ENCODE peak calls at places on chromosomes 13 and 19, in six cellular contexts. D is breast epithelium, N is heart right ventricle, I is kidney, J is colonic mucosa, E is endothelial cell. H is an unnamed sample.

GRCh38 chr19:58060231-58060630 is 1.1 kb downstream of the ZNF135 start:
- DNase-seq in D (no peak), N (no peak), I (peak), J (no peak), E (no peak), H (no peak)

GRCh38 chr19:12938536-12939291 is at the start of gene CALR:
- DNase-seq in D (no peak), N (no peak), I (no peak), J (peak), E (no peak), H (no peak)

GRCh38 chr13:32538234-32538620 is 368 bp downstream of the N4BP2L2 start:
- DNase-seq in D (peak), N (peak), I (peak), J (no peak), E (peak), H (peak)

GRCh38 chr19:40358773-40359172 is 10.3 kb downstream of the PLD3 start:
- DNase-seq in D (no peak), N (no peak), I (no peak), J (no peak), E (no peak), H (no peak)

GRCh38 chr13:111330211-111330610 is 9.8 kb downstream of the TEX29 start:
- DNase-seq in D (no peak), N (no peak), I (no peak), J (no peak), E (no peak), H (no peak)

GRCh38 chr19:29771708-29772415 is 39.9 kb upstream of the CCNE1 start:
- DNase-seq in D (no peak), N (peak), I (no peak), J (peak), E (peak), H (peak)

GRCh38 chr13:113938246-113938645 is 35.6 kb downstream of the C13orf46 start:
- DNase-seq in D (no peak), N (no peak), I (peak), J (no peak), E (no peak), H (no peak)

GRCh38 chr13:112756081-112756480 is 66.2 kb downstream of the ATP11A start:
- DNase-seq in D (no peak), N (no peak), I (no peak), J (no peak), E (no peak), H (no peak)

GRCh38 chr13:75326173-75327131 is 155.5 kb downstream of the TBC1D4 start:
- DNase-seq in D (no peak), N (no peak), I (peak), J (no peak), E (peak), H (no peak)

GRCh38 chr13:50403311-50403710 is 388.1 kb downstream of the KCNRG start:
- DNase-seq in D (peak), N (no peak), I (no peak), J (no peak), E (no peak), H (no peak)

GRCh38 chr13:30577381-30577780 is 40.3 kb upstream of the USPL1 start:
- DNase-seq in D (no peak), N (no peak), I (no peak), J (no peak), E (no peak), H (peak)

GRCh38 chr13:96089749-96090239 is at the start of gene HS6ST3:
- DNase-seq in D (no peak), N (peak), I (peak), J (no peak), E (peak), H (no peak)

GRCh38 chr19:31340059-31341025 is 8.9 kb downstream of the TSHZ3 start:
- DNase-seq in D (no peak), N (no peak), I (no peak), J (no peak), E (no peak), H (peak)

GRCh38 chr13:45195421-45195820 is 5.4 kb downstream of the KCTD4 start:
- DNase-seq in D (no peak), N (no peak), I (no peak), J (no peak), E (no peak), H (no peak)

DNA sequence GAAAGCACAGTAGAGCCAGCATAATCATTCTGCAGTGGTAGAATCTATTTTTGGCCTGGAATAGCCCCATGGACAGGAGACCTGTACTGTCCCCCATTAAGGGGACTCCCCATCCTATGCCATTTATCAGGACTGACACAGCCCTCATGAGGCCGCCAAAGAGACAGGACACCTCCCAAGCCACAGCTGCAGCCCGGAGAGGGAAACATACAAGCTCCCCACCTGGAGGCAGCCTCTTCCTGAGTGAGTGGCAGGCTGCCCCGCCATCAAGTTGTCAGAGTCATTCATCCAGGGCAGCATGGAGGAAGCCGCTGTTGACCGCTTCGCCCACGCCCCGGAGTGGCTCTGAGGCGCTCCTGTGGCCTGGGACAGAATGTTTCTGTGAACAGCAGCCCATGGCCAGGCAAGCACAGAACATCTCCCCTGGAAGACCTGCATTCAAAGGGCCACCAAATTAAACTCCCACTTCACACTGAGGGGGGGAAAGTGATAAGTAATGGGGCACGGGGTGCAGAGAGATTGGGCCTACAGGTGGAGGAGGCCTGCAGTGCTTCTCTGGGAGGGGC is 111.3 kb downstream of the ZDHHC20 start:
- DNase-seq in D (no peak), N (no peak), I (no peak), J (no peak), E (no peak), H (no peak)
- TF ChIP-seq CTCF in D (no peak), N (no peak), I (no peak), J (no peak), E (no peak), H (no peak)

GRCh38 chr19:38374332-38375097 is at the start of gene PSMD8:
- DNase-seq in D (peak), N (peak), I (peak), J (peak), E (peak), H (peak)
- TF ChIP-seq CTCF in D (no peak), N (peak), I (peak), J (no peak), E (no peak), H (peak)

GRCh38 chr13:26968431-26969335 is 202.9 kb downstream of the USP12 start:
- DNase-seq in D (no peak), N (no peak), I (no peak), J (peak), E (no peak), H (no peak)
- TF ChIP-seq CTCF in D (no peak), N (no peak), I (no peak), J (no peak), E (no peak), H (no peak)

GRCh38 chr19:10820173-10820572 is 15.8 kb downstream of the TMED1 start:
- DNase-seq in D (no peak), N (no peak), I (no peak), J (no peak), E (no peak), H (no peak)
- TF ChIP-seq CTCF in D (no peak), N (peak), I (no peak), J (peak), E (no peak), H (peak)

GRCh38 chr13:77506874-77507273 is 28.6 kb upstream of the SCEL start:
- DNase-seq in D (no peak), N (no peak), I (no peak), J (no peak), E (no peak), H (no peak)
- TF ChIP-seq CTCF in D (peak), N (peak), I (no peak), J (no peak), E (peak), H (peak)

GRCh38 chr19:35938282-35939224 is 2.4 kb downstream of the LRFN3 start:
- DNase-seq in D (no peak), N (no peak), I (peak), J (no peak), E (no peak), H (no peak)
- TF ChIP-seq CTCF in D (no peak), N (no peak), I (no peak), J (no peak), E (no peak), H (peak)

GRCh38 chr19:55640043-55640576 is 692 bp upstream of the ZNF580 start:
- DNase-seq in D (no peak), N (peak), I (peak), J (peak), E (no peak), H (peak)
- TF ChIP-seq CTCF in D (peak), N (peak), I (peak), J (no peak), E (no peak), H (peak)

GRCh38 chr19:42079276-42079669 is 3.3 kb downstream of the ZNF574 start:
- DNase-seq in D (no peak), N (no peak), I (no peak), J (no peak), E (no peak), H (no peak)

GRCh38 chr19:42080764-42081375 is 4.9 kb downstream of the ZNF574 start:
- DNase-seq in D (no peak), N (no peak), I (no peak), J (no peak), E (no peak), H (no peak)

GRCh38 chr19:42079886-42080763 is 4.2 kb downstream of the ZNF574 start:
- DNase-seq in D (no peak), N (no peak), I (no peak), J (no peak), E (no peak), H (no peak)

GRCh38 chr19:42083537-42083936 is 7.6 kb downstream of the ZNF574 start:
- DNase-seq in D (no peak), N (no peak), I (no peak), J (no peak), E (no peak), H (no peak)

DNA sequence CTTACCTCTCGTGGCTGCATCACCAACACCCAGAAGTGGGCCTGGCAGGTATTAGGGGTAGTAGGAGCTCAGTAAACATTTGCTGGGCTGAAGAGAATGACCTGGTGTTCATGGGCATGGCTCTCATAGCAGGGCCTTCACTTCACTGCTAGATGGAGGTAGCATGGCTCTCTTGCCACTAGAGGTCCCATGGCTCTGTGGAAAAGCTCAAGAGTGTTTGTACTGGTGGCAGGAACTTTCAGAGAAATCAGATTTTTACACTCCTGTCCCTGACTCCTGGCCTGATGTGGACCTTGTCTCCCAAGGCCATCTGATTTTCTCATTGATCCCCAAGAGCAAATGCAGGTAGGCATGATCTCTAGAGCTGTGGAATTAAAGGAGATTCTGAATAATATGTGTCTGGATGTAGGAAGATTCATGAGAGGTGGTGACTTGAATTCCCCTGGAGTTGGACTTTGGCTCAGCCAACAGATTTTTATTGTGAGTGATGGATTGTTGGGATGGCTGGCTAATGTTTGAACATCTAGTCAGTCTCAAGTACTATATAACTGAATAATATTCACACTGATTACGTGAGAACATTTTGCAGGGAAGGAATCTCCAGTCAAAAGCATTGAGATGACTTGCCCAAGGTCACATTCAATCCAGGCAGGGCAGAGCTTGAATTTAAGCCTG is 5.8 kb downstream of the ZNF574 start:
- DNase-seq in D (no peak), N (no peak), I (no peak), J (peak), E (no peak), H (peak)
- TF ChIP-seq CTCF in D (no peak), N (peak), I (peak), J (peak), E (no peak), H (peak)